ENCODE peak calls at places on chromosomes 1 and 21, in four cellular contexts. One of them, this sample, is unnamed.

GRCh38 chr1:183353597-183353996 is 64.6 kb downstream of the NMNAT2 start:
- DNase-seq in A549: no peak
- DNase-seq in HepG2: no peak
- DNase-seq in K562: no peak
- DNase-seq in this sample: no peak

GRCh38 chr1:37031871-37032270 is 2.4 kb downstream of the GRIK3 start:
- DNase-seq in HepG2: no peak
- DNase-seq in K562: no peak
- DNase-seq in A549: no peak
- DNase-seq in this sample: no peak

GRCh38 chr1:74145086-74145485 is 52.9 kb downstream of the LRRIQ3 start:
- DNase-seq in HepG2: no peak
- DNase-seq in K562: no peak
- DNase-seq in A549: no peak
- DNase-seq in this sample: no peak

GRCh38 chr21:41009398-41010177 is 158.4 kb upstream of the BACE2 start:
- DNase-seq in HepG2: no peak
- DNase-seq in A549: no peak
- DNase-seq in K562: no peak
- DNase-seq in this sample: no peak

GRCh38 chr21:32886339-32886738 is 114.8 kb upstream of the PAXBP1 start:
- DNase-seq in HepG2: peak
- DNase-seq in K562: no peak
- DNase-seq in A549: no peak
- DNase-seq in this sample: no peak

GRCh38 chr21:45598109-45598508 is 45.4 kb upstream of the PCBP3 start:
- DNase-seq in K562: no peak
- DNase-seq in A549: no peak
- DNase-seq in HepG2: no peak
- DNase-seq in this sample: peak

GRCh38 chr1:196654271-196654670 is 2.4 kb downstream of the CFH start:
- DNase-seq in HepG2: no peak
- DNase-seq in K562: no peak
- DNase-seq in A549: no peak
- DNase-seq in this sample: no peak

GRCh38 chr1:25914074-25914995 is 8.1 kb upstream of the STMN1 start:
- DNase-seq in A549: no peak
- DNase-seq in K562: no peak
- DNase-seq in HepG2: no peak
- DNase-seq in this sample: no peak

GRCh38 chr1:115067460-115067859 is 21.8 kb downstream of the TSPAN2 start:
- DNase-seq in HepG2: no peak
- DNase-seq in K562: no peak
- DNase-seq in A549: no peak
- DNase-seq in this sample: no peak

GRCh38 chr1:167627865-167628641 is 2.0 kb upstream of the RCSD1 start:
- DNase-seq in HepG2: peak
- DNase-seq in K562: peak
- DNase-seq in A549: no peak
- DNase-seq in this sample: no peak

GRCh38 chr1:196734460-196734859 is 40.2 kb upstream of the CFHR3 start:
- DNase-seq in HepG2: no peak
- DNase-seq in A549: no peak
- DNase-seq in K562: no peak
- DNase-seq in this sample: no peak

GRCh38 chr1:88104886-88105285 is 579.2 kb upstream of the PKN2 start:
- DNase-seq in HepG2: no peak
- DNase-seq in K562: no peak
- DNase-seq in A549: no peak
- DNase-seq in this sample: no peak

GRCh38 chr1:6971699-6972098 is 186.4 kb downstream of the CAMTA1 start:
- DNase-seq in A549: no peak
- DNase-seq in K562: no peak
- DNase-seq in HepG2: no peak
- DNase-seq in this sample: no peak

GRCh38 chr1:6971048-6971447 is 185.8 kb downstream of the CAMTA1 start:
- DNase-seq in HepG2: no peak
- DNase-seq in K562: no peak
- DNase-seq in A549: no peak
- DNase-seq in this sample: no peak

GRCh38 chr1:6969762-6970161 is 184.5 kb downstream of the CAMTA1 start:
- DNase-seq in K562: no peak
- DNase-seq in HepG2: no peak
- DNase-seq in A549: no peak
- DNase-seq in this sample: no peak

GRCh38 chr1:6970256-6970655 is 185.0 kb downstream of the CAMTA1 start:
- DNase-seq in K562: no peak
- DNase-seq in HepG2: no peak
- DNase-seq in A549: no peak
- DNase-seq in this sample: no peak

GRCh38 chr1:6972390-6972789 is 187.1 kb downstream of the CAMTA1 start:
- DNase-seq in A549: no peak
- DNase-seq in K562: no peak
- DNase-seq in HepG2: no peak
- DNase-seq in this sample: no peak
- TF ChIP-seq NR3C1 in A549: no peak
- TF ChIP-seq NR3C1 in K562: no peak
- TF ChIP-seq NR3C1 in HepG2: no peak
- TF ChIP-seq NR3C1 in this sample: no peak

GRCh38 chr1:1341549-1342021 is 7.6 kb downstream of the DVL1 start:
- DNase-seq in HepG2: no peak
- DNase-seq in K562: no peak
- DNase-seq in A549: no peak
- DNase-seq in this sample: no peak
- TF ChIP-seq NR3C1 in HepG2: no peak
- TF ChIP-seq NR3C1 in K562: no peak
- TF ChIP-seq NR3C1 in A549: no peak
- TF ChIP-seq NR3C1 in this sample: no peak

GRCh38 chr1:104294259-104294658 is 544.6 kb downstream of the AMY1C start:
- DNase-seq in A549: no peak
- DNase-seq in K562: no peak
- DNase-seq in HepG2: no peak
- DNase-seq in this sample: no peak
- TF ChIP-seq NR3C1 in A549: no peak
- TF ChIP-seq NR3C1 in K562: no peak
- TF ChIP-seq NR3C1 in HepG2: no peak
- TF ChIP-seq NR3C1 in this sample: no peak

GRCh38 chr1:11841245-11842153 is 6.1 kb downstream of the NPPA start:
- DNase-seq in HepG2: no peak
- DNase-seq in A549: no peak
- DNase-seq in K562: peak
- DNase-seq in this sample: no peak
- TF ChIP-seq NR3C1 in HepG2: no peak
- TF ChIP-seq NR3C1 in A549: no peak
- TF ChIP-seq NR3C1 in K562: no peak
- TF ChIP-seq NR3C1 in this sample: no peak